ENCODE peak calls at places on chromosomes 16 and 17, in four cellular contexts. M, Q, B and V are unnamed samples. For H3K27me3, the result is how much of the 10 kb centered on the place peaks cover.

GRCh38 chr16:89729863-89730574 is 8.7 kb downstream of the ZNF276 start:
- DNase-seq in M (no peak), Q (no peak), B (no peak), V (no peak)

GRCh38 chr16:3825103-3825502 is 55.4 kb downstream of the CREBBP start:
- DNase-seq in M (peak), Q (peak), B (peak), V (peak)

GRCh38 chr16:12256880-12257279 is 280.3 kb downstream of the SNX29 start:
- DNase-seq in M (no peak), Q (no peak), B (no peak), V (peak)

GRCh38 chr17:56478836-56479447 is 114.6 kb upstream of the NOG start:
- DNase-seq in M (peak), Q (peak), B (peak), V (peak)

GRCh38 chr16:49158029-49158642 is 123.5 kb downstream of the CBLN1 start:
- DNase-seq in M (peak), Q (peak), B (peak), V (peak)

GRCh38 chr16:4574919-4575705 is 19.0 kb downstream of the C16orf96 start:
- DNase-seq in M (no peak), Q (no peak), B (no peak), V (no peak)

GRCh38 chr16:75074920-75075687 is 41.5 kb downstream of the LDHD start:
- DNase-seq in M (no peak), Q (no peak), B (no peak), V (no peak)

GRCh38 chr17:45964634-45965033 is 34.4 kb upstream of the STH start:
- DNase-seq in M (no peak), Q (no peak), B (no peak), V (no peak)

GRCh38 chr17:56441331-56441730 is 152.2 kb upstream of the NOG start:
- DNase-seq in M (peak), Q (peak), B (peak), V (peak)

GRCh38 chr17:4739122-4740024 is at the start of the genes CXCL16 and ZMYND15:
- DNase-seq in M (peak), Q (peak), B (peak), V (no peak)

GRCh38 chr17:40062347-40063033 is at the start of gene THRA:
- DNase-seq in M (no peak), Q (peak), B (peak), V (peak)

GRCh38 chr17:46818929-46819859 is 702 bp upstream of the WNT3 start:
- DNase-seq in M (no peak), Q (peak), B (no peak), V (no peak)

GRCh38 chr16:71746442-71747046 is 22.0 kb upstream of the PHLPP2 start:
- DNase-seq in M (peak), Q (peak), B (peak), V (peak)

GRCh38 chr17:27585792-27586191 is 45.2 kb upstream of the LGALS9 start:
- DNase-seq in M (no peak), Q (no peak), B (no peak), V (no peak)
- H3K4me2 ChIP-seq in M (no peak), Q (peak), B (no peak), V (no peak)

DNA sequence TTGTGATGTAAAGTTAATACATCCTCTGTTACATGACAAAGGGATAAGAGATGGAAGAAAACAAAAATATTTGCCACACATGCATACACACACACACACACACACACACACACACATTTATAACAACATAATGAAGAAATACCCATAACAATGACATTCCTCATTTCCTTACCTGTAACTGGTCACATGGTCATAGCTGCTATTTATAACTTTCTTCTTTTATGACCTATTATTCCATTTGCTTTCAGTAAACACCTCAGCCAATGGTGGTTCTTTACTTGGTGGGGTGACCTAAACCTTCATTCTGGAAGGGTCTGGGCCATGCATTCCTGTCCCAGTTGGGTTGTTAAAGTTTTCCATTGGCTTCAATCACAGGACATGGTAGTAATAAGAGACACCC is 5.3 kb downstream of the MT2A start:
- DNase-seq in M (no peak), Q (no peak), B (no peak), V (no peak)
- H3K27me3 ChIP-seq in M (under half), Q (under half), B (under half), V (under half)

GRCh38 chr17:64244165-64244564 is 18.9 kb downstream of the TEX2 start:
- DNase-seq in M (no peak), Q (no peak), B (no peak), V (peak)

GRCh38 chr17:64240261-64240740 is 22.8 kb downstream of the TEX2 start:
- DNase-seq in M (peak), Q (no peak), B (no peak), V (peak)

GRCh38 chr17:64243340-64243739 is 19.7 kb downstream of the TEX2 start:
- DNase-seq in M (no peak), Q (no peak), B (no peak), V (no peak)

GRCh38 chr17:64242633-64243032 is 20.4 kb downstream of the TEX2 start:
- DNase-seq in M (no peak), Q (no peak), B (no peak), V (no peak)

DNA sequence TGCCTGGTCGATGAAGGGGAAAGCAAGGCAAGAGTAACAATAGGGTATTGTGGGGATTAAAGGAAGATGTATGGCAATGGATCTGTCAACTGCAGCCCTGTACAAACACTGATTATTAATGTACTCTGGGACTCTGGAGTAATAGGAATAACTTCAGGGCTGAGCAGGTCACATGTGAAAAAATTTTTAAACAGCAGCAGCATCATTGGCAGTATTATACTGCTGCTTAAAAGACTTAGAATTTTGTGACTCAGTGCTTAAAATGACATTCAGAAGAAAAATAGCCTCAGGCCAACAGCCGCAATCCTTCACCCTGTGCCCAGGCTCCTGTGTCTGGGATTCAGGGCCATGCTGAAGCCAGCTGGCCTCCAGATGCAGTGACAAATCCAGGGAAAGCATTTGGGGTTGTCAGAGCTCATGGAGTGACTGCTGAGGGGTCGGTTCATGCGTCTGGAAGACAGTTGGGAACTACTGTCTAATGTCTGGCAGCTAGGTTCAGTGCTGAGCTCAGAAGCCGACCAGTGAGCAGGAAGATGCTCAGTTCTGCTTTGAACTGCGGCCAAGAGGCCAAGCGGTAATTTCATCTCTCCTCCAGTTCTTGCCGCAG is 22.2 kb downstream of the TEX2 start:
- DNase-seq in M (peak), Q (peak), B (peak), V (peak)
- H2AFZ ChIP-seq in M (no peak), Q (peak), B (no peak), V (peak)

DNA sequence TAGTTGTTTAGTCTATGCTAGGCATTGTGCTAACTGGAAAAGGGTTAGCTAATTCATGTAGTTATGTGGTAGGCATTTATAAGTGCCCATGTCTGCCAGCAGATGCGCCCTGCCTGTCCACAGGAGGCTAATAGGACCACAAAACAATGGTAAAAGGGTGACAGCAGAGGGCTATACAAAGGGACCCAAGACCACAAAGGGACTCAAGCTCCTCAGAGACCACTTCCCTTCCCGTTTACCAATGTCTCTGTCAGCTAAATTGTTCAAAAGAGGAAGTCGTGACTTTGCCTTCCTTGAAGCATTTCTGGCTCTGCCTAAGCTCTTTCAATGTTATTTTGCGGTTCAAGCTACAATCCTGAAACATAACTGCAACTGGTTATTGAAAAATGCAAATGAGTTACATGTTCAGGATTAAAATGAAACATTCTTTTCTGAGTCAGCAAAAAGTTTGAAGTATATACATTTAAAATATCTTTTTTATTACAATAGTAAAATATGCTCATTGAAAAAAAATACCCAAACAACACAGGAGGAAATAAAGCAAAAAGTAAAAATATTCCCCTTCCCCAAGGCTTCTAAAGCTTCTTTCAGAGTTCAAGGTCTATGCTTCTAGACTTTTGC is 149.2 kb downstream of the MAF start:
- DNase-seq in M (no peak), Q (no peak), B (no peak), V (no peak)
- H3K4me2 ChIP-seq in M (no peak), Q (no peak), B (no peak), V (no peak)

DNA sequence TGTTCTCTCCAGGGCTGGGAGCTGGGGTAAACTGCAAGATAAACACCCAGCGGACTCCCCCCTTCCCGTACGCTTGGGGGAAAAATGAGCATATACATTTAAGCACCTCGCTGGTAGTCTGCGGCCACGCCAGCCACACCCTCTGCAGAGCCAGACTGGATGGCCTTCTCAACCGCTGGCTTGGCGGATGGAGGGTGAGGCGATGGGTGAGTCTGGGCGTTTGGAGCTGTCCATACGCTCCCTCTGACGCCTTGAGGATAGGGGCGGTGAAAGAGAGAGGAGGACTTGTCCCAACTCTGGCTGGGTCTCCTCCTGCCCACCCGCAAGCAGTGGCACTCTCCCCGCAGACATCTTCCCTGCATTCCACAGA is 1.0 kb downstream of the ITGA3 start:
- DNase-seq in M (peak), Q (peak), B (peak), V (peak)
- H3K27me3 ChIP-seq in M (under half), Q (under half), B (under half), V (under half)

GRCh38 chr17:50768348-50768761 is 1.0 kb upstream of the ANKRD40CL start:
- DNase-seq in M (no peak), Q (no peak), B (peak), V (no peak)
- H2AFZ ChIP-seq in M (no peak), Q (no peak), B (peak), V (peak)

DNA sequence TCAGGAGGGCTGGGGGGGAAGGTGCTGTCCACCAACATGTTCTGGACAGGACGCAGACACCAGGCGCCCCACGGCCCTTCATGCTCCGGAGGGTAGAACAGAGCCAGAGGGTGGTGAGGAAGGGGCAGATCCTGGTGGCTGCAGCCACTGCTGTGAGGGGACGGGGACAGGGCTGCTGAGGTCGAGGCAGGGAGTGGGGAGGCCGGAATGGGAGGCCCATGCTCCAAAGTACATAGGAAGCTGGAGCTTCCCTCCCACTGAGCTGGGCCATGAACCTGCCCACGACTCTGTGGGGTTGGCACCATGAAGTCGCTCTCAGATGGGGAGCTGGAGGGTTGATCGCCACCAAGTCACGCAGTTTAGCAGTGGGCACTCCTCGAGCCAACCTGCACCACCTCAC is 8.0 kb upstream of the METRNL start:
- DNase-seq in M (no peak), Q (no peak), B (no peak), V (no peak)
- H3K4me2 ChIP-seq in M (no peak), Q (no peak), B (no peak), V (no peak)